ENCODE peak calls at places on chromosome 9, in eight cellular contexts. X, L, A, R, O, Q, W and C are unnamed samples.

GRCh38 chr9:95981741-95982390 is 106.4 kb downstream of the ERCC6L2 start:
- DNase-seq in X (no peak), L (no peak), A (no peak), R (no peak), O (no peak), Q (no peak), W (no peak), C (no peak)

GRCh38 chr9:114396558-114397218 is 8.9 kb upstream of the AKNA start:
- DNase-seq in X (peak), L (no peak), A (no peak), R (peak), O (no peak), Q (no peak), W (peak), C (no peak)

GRCh38 chr9:114722937-114723620 is 41.1 kb upstream of the TEX48 start:
- DNase-seq in X (no peak), L (no peak), A (no peak), R (no peak), O (no peak), Q (no peak), W (no peak), C (no peak)

GRCh38 chr9:125574136-125574877 is 132.7 kb downstream of the MAPKAP1 start:
- DNase-seq in X (no peak), L (no peak), A (no peak), R (no peak), O (no peak), Q (no peak), W (no peak), C (no peak)

GRCh38 chr9:112793213-112793810 is 42.8 kb downstream of the SNX30 start:
- DNase-seq in X (peak), L (peak), A (peak), R (no peak), O (peak), Q (peak), W (peak), C (no peak)

GRCh38 chr9:20701058-20701457 is 17.0 kb downstream of the FOCAD start:
- DNase-seq in X (no peak), L (peak), A (no peak), R (no peak), O (no peak), Q (no peak), W (no peak), C (no peak)

GRCh38 chr9:101366038-101366756 is 18.6 kb downstream of the BAAT start:
- DNase-seq in X (no peak), L (no peak), A (no peak), R (no peak), O (no peak), Q (no peak), W (no peak), C (no peak)

GRCh38 chr9:87498046-87498815 is 564 bp downstream of the DAPK1 start:
- DNase-seq in X (peak), L (peak), A (peak), R (no peak), O (peak), Q (no peak), W (no peak), C (no peak)

GRCh38 chr9:113794721-113795120 is 81.4 kb upstream of the ZNF618 start:
- DNase-seq in X (no peak), L (no peak), A (no peak), R (no peak), O (no peak), Q (no peak), W (no peak), C (peak)

GRCh38 chr9:137069508-137070071 is 767 bp downstream of the SAPCD2 start:
- DNase-seq in X (peak), L (no peak), A (no peak), R (no peak), O (no peak), Q (no peak), W (no peak), C (no peak)

DNA sequence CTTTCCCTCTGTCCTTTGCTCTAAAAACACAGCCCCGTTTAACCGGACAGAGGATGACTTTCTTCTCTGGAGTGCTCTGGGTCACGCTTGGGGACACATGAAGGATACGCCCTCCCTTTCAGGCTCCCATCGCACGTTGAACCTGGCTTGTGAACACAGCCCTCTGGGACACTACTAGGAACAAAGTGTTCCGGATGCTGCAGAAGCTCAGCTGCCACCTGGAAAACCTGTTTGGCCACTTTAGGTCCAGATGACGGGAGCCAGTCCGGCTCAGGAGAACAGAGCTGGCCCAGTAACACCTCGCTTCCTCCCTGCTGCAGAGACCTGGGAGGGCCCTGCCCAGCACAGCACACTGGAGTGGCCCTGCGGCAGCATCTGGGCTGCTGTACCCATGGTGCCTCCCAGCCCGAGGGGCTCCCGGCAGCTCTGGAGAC is 60.1 kb downstream of the GADD45G start:
- DNase-seq in X (peak), L (peak), A (no peak), R (peak), O (peak), Q (no peak), W (no peak), C (peak)
- TF ChIP-seq POLR2AphosphoS5 in X (no peak), L (peak), A (no peak), R (peak), O (peak), Q (no peak), W (no peak), C (no peak)

GRCh38 chr9:105694320-105694847 is at the start of gene TMEM38B:
- DNase-seq in X (peak), L (peak), A (peak), R (peak), O (peak), Q (no peak), W (peak), C (no peak)
- TF ChIP-seq POLR2AphosphoS5 in X (peak), L (no peak), A (peak), R (peak), O (no peak), Q (peak), W (peak), C (no peak)

DNA sequence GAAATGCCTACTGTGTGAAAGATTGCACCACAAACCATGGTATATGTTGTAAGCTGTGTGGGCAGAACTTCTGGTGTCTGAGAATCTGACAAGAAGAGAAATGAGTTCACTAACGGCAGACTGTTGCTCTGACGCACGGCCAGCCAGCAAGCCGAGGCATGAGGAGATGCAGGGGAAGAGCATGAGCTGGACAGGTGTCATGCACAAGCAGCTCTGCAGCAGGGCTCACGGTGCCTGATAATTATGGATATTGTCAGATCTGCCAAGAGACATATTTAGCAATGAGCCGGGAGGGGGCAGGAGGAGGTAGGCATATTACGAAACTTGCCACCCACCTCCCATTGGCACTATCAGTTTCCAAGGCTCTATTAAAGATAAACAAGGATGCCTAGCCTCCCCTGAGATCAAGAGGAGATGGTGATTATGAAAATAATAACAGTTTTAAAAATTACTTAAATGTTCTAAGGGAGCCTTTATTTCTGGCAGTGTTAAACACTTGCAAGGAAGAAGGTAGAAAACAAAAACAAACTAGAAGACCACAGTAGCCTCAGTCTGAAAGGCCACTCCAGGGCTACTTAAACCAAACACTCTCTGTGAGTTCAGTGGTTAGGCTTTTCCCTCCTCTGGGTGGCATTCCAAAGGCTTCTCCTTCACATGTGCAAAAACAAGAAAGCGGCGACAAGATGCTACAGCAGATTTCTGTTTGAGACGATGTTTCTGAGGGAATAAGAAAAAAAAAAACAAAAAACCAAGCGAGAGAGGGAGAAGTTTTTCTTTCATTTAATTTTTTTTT is 339.6 kb downstream of the BNC2 start:
- DNase-seq in X (peak), L (no peak), A (no peak), R (no peak), O (no peak), Q (no peak), W (no peak), C (no peak)
- TF ChIP-seq POLR2AphosphoS5 in X (no peak), L (no peak), A (no peak), R (no peak), O (no peak), Q (no peak), W (no peak), C (no peak)

GRCh38 chr9:91037511-91038482 is 236.2 kb downstream of the SYK start:
- DNase-seq in X (no peak), L (no peak), A (no peak), R (peak), O (peak), Q (no peak), W (peak), C (no peak)
- TF ChIP-seq POLR2AphosphoS5 in X (no peak), L (peak), A (no peak), R (no peak), O (peak), Q (no peak), W (no peak), C (peak)

DNA sequence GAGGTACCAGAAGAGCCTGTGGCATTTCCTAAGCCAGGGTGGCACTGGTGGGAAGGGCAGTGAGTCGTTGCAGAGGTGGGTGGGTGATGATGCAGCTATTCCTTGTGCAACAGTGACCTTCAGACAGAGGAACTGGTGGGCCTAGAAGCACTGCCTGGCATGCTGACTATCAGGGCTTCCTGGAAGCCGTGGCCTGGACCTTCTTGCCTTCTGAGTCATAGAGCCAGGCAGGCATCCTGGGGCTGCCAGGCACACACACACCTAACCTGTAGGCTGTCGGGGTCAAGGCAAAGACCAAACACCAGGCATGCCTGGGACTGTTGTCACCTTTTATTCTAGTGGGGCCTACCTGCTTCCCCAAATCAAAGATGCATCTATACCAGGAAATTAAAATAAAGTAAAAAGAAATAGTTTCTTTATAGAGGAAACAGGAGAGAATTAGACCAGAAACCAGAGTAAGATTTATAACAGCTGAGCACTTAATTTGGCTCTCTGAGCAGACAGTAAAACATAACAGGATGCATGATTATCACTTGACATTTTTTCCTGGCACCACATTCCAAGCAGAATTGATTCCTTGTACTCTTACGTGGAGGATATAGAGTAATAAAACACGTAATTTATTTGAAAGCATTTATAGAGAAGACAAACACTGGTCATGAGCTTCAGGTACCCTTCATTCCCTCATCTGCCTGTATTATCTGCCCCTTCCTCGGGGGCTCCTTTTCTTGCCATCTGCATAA is 25.1 kb downstream of the NANS start:
- DNase-seq in X (no peak), L (no peak), A (no peak), R (no peak), O (peak), Q (no peak), W (no peak), C (no peak)
- TF ChIP-seq POLR2AphosphoS5 in X (no peak), L (peak), A (no peak), R (no peak), O (no peak), Q (no peak), W (no peak), C (peak)

GRCh38 chr9:130839237-130840111 is 4.4 kb downstream of the ABL1 start:
- DNase-seq in X (no peak), L (no peak), A (no peak), R (no peak), O (no peak), Q (no peak), W (no peak), C (no peak)
- TF ChIP-seq POLR2AphosphoS5 in X (no peak), L (no peak), A (no peak), R (no peak), O (no peak), Q (no peak), W (no peak), C (no peak)

DNA sequence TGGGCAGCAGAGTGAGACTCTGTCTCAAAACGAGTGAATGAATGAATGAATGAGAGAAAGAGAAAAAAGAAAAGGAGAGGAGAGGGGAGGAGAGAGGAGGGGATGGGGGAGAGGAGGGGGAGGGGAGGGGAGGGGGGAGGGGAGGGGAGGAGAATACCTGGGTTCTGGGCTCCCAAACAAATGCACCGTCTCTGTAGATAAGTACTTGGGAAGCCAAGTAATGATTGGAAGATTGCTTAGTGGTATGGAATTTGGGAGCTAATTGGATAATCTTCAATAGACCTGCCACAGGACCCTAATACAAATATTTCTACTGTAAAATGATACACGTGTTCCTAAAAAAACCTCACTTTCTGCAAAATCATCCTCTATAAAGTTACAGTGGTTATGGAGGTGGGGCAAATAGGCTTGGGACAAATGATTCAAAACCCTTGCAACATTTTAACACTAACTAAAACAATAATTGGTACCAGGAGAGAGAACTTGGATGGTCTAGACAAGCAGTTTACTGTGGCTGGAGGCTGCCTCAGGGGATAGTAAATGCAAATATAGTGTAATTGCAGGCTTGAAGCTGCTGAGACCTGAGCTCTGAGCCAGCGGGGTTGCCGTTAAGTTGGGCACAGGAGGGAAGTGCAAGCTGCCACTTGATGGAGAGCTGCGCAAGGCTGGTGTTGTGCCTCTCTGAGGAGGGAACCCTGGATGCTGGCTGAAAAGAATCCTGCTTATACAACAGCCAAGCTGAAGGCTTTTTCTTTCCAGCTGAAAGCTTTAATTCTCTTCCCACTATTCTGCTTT is 3.5 kb downstream of the HEMGN start:
- DNase-seq in X (peak), L (no peak), A (no peak), R (no peak), O (no peak), Q (no peak), W (no peak), C (no peak)
- TF ChIP-seq POLR2AphosphoS5 in X (no peak), L (no peak), A (no peak), R (no peak), O (no peak), Q (no peak), W (no peak), C (no peak)

DNA sequence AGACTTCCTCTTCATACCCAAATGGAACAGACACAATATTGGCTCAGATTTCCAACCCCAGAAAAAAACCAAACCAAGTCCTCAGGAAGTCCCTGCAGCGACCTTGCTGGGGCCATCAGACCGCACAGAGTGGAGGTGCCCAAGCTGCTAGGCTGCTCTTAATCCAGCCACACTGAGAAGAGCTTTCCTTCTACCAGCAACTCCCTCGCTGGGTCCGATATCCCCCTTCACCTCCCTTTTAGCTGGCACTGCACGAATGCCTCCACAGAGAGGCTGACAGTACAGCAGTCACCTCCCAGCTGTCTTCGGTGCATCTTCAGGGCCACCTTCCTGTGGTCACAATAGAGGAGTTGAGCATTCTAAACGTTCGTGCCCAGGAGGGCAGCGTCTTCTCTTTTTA is 5.8 kb downstream of the NAIF1 start:
- DNase-seq in X (no peak), L (no peak), A (no peak), R (no peak), O (no peak), Q (no peak), W (no peak), C (no peak)
- TF ChIP-seq POLR2AphosphoS5 in X (no peak), L (no peak), A (no peak), R (no peak), O (no peak), Q (no peak), W (no peak), C (no peak)

GRCh38 chr9:124302921-124303320 is 45.2 kb downstream of the NEK6 start:
- DNase-seq in X (no peak), L (no peak), A (no peak), R (no peak), O (no peak), Q (no peak), W (no peak), C (no peak)

GRCh38 chr9:124304285-124304684 is 46.5 kb downstream of the NEK6 start:
- DNase-seq in X (no peak), L (no peak), A (no peak), R (no peak), O (no peak), Q (no peak), W (no peak), C (no peak)

GRCh38 chr9:124307379-124308030 is 49.8 kb downstream of the NEK6 start:
- DNase-seq in X (no peak), L (no peak), A (no peak), R (no peak), O (no peak), Q (no peak), W (no peak), C (no peak)

GRCh38 chr9:124308606-124309310 is 51.0 kb downstream of the NEK6 start:
- DNase-seq in X (no peak), L (no peak), A (no peak), R (no peak), O (no peak), Q (no peak), W (no peak), C (no peak)

DNA sequence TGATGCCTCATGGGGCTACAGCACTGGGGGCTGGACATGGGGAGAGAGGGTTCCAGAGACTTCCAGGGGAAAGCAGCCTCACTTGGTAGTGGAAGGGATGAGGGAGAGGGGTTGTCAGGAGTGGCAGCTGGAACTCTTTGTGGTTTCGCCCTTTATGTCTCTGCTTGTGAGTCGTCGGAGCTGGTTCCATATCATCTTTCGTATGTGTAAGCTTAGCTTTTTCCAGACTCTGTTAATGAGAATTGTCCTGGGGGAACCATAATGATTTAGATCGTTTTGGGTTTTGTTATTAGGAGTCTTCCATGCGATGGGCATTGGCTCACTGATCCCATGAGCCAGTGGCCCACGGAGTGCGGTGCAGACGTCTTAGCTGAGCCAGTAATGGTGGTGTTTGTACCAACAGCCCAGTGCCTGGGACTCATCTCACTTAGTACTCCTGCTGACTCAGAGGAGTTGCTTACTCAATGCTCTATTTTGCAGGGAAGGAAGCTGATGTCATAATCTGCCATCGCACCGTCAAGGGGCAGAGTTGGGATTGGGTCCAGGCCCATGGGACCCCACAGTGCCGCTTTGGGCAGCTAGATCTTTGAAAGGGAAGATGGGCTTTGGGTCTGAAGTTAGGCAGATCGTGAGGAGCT is 48.5 kb downstream of the NEK6 start:
- DNase-seq in X (no peak), L (no peak), A (no peak), R (no peak), O (no peak), Q (peak), W (peak), C (no peak)
- TF ChIP-seq POLR2AphosphoS5 in X (no peak), L (no peak), A (no peak), R (no peak), O (no peak), Q (no peak), W (no peak), C (no peak)

DNA sequence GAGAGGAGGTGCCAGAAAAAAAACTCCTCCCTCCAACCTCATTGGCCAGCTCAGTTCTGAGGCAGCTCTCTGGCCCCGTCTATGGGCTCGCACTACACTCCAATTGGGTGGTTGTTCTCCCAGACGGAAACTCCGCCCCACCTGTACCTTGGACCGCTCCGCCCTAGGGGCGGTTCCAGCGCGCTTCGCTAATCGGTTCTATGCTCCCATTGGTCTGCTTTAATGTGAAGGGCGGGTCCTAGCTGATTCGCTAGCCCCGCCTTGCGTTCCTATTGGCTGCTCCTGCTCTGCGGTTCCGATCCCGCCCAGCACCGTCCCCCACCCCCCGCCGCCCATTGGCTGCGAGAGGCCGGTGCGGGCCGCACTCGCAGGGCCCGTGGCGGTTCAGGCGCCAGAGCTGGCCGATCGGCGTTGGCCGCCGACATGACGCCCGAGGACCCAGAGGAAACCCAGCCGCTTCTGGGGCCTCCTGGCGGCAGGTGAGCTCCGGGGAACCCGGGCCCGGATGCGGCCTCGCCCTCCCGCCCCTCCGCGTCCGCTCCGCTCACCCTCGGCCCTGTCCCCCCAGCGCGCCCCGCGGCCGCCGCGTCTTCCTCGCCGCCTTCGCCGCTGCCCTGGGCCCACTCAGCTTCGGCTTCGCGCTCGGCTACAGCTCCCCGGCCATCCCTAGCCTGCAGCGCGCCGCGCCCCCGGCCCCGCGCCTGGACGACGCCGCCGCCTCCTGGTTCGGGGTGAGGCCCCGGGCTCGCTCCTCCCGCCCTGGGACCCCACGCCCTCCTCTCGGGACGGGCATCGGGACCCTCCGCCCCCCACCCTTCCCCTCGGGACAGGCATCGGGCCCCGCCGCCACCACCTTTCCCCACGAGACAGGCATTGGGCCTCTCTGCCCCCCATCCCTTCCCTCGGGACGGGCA is at the start of gene SLC2A8:
- DNase-seq in X (peak), L (peak), A (peak), R (peak), O (peak), Q (peak), W (peak), C (peak)
- TF ChIP-seq POLR2AphosphoS5 in X (peak), L (peak), A (no peak), R (peak), O (peak), Q (no peak), W (peak), C (peak)